ENCODE peak calls at places on chromosomes 7 and 10, in ten cellular contexts. One of them, this sample, is unnamed.
A peak's percentile ranks its signal among the peaks of the same experiment; 100 is the strongest.

GRCh38 chr10:110404374-110404773 is 93.3 kb upstream of the DUSP5 start:
- DNase-seq in uterus: no peak
- DNase-seq in GM23338: no peak
- DNase-seq in IMR-90: no peak
- DNase-seq in Peyer's patch: no peak
- DNase-seq in AG04450: no peak
- DNase-seq in pancreas: no peak
- DNase-seq in heart right ventricle: no peak
- DNase-seq in OCI-LY7: no peak
- DNase-seq in neural progenitor cell: no peak
- DNase-seq in this sample: no peak

GRCh38 chr7:88132725-88133124 is 87.1 kb downstream of the SRI start:
- DNase-seq in uterus: no peak
- DNase-seq in GM23338: no peak
- DNase-seq in IMR-90: no peak
- DNase-seq in Peyer's patch: no peak
- DNase-seq in AG04450: no peak
- DNase-seq in pancreas: no peak
- DNase-seq in heart right ventricle: no peak
- DNase-seq in OCI-LY7: peak; percentile 36
- DNase-seq in neural progenitor cell: no peak
- DNase-seq in this sample: no peak

GRCh38 chr10:96310359-96310669 is 6.1 kb downstream of the DNTT start:
- DNase-seq in uterus: no peak
- DNase-seq in GM23338: peak; percentile 50
- DNase-seq in IMR-90: no peak
- DNase-seq in Peyer's patch: no peak
- DNase-seq in AG04450: no peak
- DNase-seq in pancreas: no peak
- DNase-seq in heart right ventricle: no peak
- DNase-seq in OCI-LY7: no peak
- DNase-seq in neural progenitor cell: peak; percentile 34
- DNase-seq in this sample: no peak

GRCh38 chr10:23095966-23096813 is 811 bp downstream of the MSRB2 start:
- DNase-seq in uterus: peak; percentile 53
- DNase-seq in GM23338: peak; percentile 67
- DNase-seq in IMR-90: peak; percentile 58
- DNase-seq in Peyer's patch: peak; percentile 71
- DNase-seq in AG04450: no peak
- DNase-seq in pancreas: peak; percentile 64
- DNase-seq in heart right ventricle: peak; percentile 46
- DNase-seq in OCI-LY7: peak; percentile 57
- DNase-seq in neural progenitor cell: peak; percentile 54
- DNase-seq in this sample: peak; percentile 17

GRCh38 chr10:59006511-59007306 is 169.7 kb upstream of the PHYHIPL start:
- DNase-seq in uterus: peak; percentile 38
- DNase-seq in GM23338: no peak
- DNase-seq in IMR-90: peak; percentile 48
- DNase-seq in Peyer's patch: no peak
- DNase-seq in AG04450: no peak
- DNase-seq in pancreas: no peak
- DNase-seq in heart right ventricle: no peak
- DNase-seq in OCI-LY7: no peak
- DNase-seq in neural progenitor cell: no peak
- DNase-seq in this sample: peak; percentile 38

GRCh38 chr7:46282155-46282554 is 361.1 kb upstream of the IGFBP3 start:
- DNase-seq in uterus: no peak
- DNase-seq in GM23338: peak; percentile 66
- DNase-seq in IMR-90: no peak
- DNase-seq in Peyer's patch: no peak
- DNase-seq in AG04450: no peak
- DNase-seq in pancreas: no peak
- DNase-seq in heart right ventricle: no peak
- DNase-seq in OCI-LY7: no peak
- DNase-seq in neural progenitor cell: peak; percentile 85
- DNase-seq in this sample: no peak

GRCh38 chr10:114682532-114682931 is 24.5 kb upstream of the ABLIM1 start:
- DNase-seq in uterus: no peak
- DNase-seq in GM23338: no peak
- DNase-seq in IMR-90: no peak
- DNase-seq in Peyer's patch: no peak
- DNase-seq in AG04450: no peak
- DNase-seq in pancreas: no peak
- DNase-seq in heart right ventricle: no peak
- DNase-seq in OCI-LY7: no peak
- DNase-seq in neural progenitor cell: no peak
- DNase-seq in this sample: no peak

GRCh38 chr10:13271552-13272163 is 28.2 kb downstream of the PHYH start:
- DNase-seq in uterus: peak; percentile 22
- DNase-seq in GM23338: peak; percentile 91
- DNase-seq in IMR-90: peak; percentile 22
- DNase-seq in Peyer's patch: peak; percentile 81
- DNase-seq in AG04450: no peak
- DNase-seq in pancreas: peak; percentile 74
- DNase-seq in heart right ventricle: peak; percentile 47
- DNase-seq in OCI-LY7: peak; percentile 78
- DNase-seq in neural progenitor cell: peak; percentile 68
- DNase-seq in this sample: no peak

GRCh38 chr7:4709187-4709586 is 27.1 kb downstream of the FOXK1 start:
- DNase-seq in uterus: no peak
- DNase-seq in GM23338: peak; percentile 32
- DNase-seq in IMR-90: no peak
- DNase-seq in Peyer's patch: no peak
- DNase-seq in AG04450: no peak
- DNase-seq in pancreas: peak; percentile 57
- DNase-seq in heart right ventricle: no peak
- DNase-seq in OCI-LY7: no peak
- DNase-seq in neural progenitor cell: peak; percentile 53
- DNase-seq in this sample: no peak

DNA sequence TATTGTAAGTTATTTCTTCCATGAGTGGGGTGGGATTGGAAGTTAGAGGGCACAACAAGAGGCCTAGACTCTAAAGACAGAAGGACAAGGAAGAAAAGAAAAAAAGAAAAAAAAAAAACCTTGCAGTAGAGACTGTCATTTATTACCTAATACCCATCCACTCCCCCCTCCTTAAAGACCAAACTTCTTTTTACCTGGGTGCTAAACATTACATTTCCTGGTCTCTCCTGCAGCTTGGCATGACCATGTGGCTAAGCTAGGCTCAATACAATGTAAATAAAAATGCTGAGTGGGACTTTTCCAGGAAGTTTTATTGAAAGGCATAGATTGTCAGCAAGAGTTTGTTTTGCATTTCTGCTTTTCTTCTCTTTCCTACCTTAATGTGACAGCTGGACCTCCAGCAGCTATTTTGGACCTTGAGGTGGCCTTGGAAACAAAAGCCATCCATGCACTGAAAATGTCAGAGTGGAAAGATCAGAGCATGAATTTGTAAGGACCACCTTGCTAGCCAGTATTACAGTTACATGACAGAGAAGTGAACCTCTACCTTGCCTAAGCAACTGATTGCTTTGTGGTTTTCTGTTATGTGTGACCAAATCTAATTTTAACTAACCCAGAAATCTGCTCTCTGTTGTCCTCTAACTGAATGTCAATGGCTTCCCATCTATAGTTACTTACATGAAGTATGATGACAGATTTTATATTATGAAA is 81.3 kb upstream of the SFMBT2 start:
- DNase-seq in uterus: no peak
- DNase-seq in GM23338: no peak
- DNase-seq in IMR-90: no peak
- DNase-seq in Peyer's patch: no peak
- DNase-seq in AG04450: no peak
- DNase-seq in pancreas: no peak
- DNase-seq in heart right ventricle: no peak
- DNase-seq in OCI-LY7: peak; percentile 51
- DNase-seq in neural progenitor cell: no peak
- DNase-seq in this sample: no peak
- H3K4me3 ChIP-seq in uterus: no peak overlapping the region
- H3K4me3 ChIP-seq in GM23338: no peak overlapping the region
- H3K4me3 ChIP-seq in IMR-90: no peak overlapping the region
- H3K4me3 ChIP-seq in Peyer's patch: no peak overlapping the region
- H3K4me3 ChIP-seq in AG04450: no peak overlapping the region
- H3K4me3 ChIP-seq in pancreas: no peak overlapping the region
- H3K4me3 ChIP-seq in heart right ventricle: no peak overlapping the region
- H3K4me3 ChIP-seq in OCI-LY7: peak overlapping the region; percentile 17
- H3K4me3 ChIP-seq in neural progenitor cell: no peak overlapping the region
- H3K4me3 ChIP-seq in this sample: no peak overlapping the region

GRCh38 chr7:107065929-107066247 is 21.4 kb downstream of the PRKAR2B start:
- DNase-seq in uterus: no peak
- DNase-seq in GM23338: no peak
- DNase-seq in IMR-90: no peak
- DNase-seq in Peyer's patch: no peak
- DNase-seq in AG04450: no peak
- DNase-seq in pancreas: no peak
- DNase-seq in heart right ventricle: no peak
- DNase-seq in OCI-LY7: no peak
- DNase-seq in neural progenitor cell: no peak
- DNase-seq in this sample: no peak
- TF ChIP-seq CTCF in uterus: no peak
- TF ChIP-seq CTCF in GM23338: no peak
- TF ChIP-seq CTCF in IMR-90: no peak
- TF ChIP-seq CTCF in Peyer's patch: no peak
- TF ChIP-seq CTCF in AG04450: no peak
- TF ChIP-seq CTCF in pancreas: no peak
- TF ChIP-seq CTCF in heart right ventricle: no peak
- TF ChIP-seq CTCF in OCI-LY7: no peak
- TF ChIP-seq CTCF in neural progenitor cell: no peak
- TF ChIP-seq CTCF in this sample: no peak

GRCh38 chr7:45203947-45204445 is 46.4 kb downstream of the RAMP3 start:
- DNase-seq in uterus: no peak
- DNase-seq in GM23338: no peak
- DNase-seq in IMR-90: peak; percentile 51
- DNase-seq in Peyer's patch: no peak
- DNase-seq in AG04450: peak; percentile 7
- DNase-seq in pancreas: no peak
- DNase-seq in heart right ventricle: no peak
- DNase-seq in OCI-LY7: no peak
- DNase-seq in neural progenitor cell: no peak
- DNase-seq in this sample: peak; percentile 42
- H3K4me3 ChIP-seq in uterus: no peak overlapping the region
- H3K4me3 ChIP-seq in GM23338: no peak overlapping the region
- H3K4me3 ChIP-seq in IMR-90: no peak overlapping the region
- H3K4me3 ChIP-seq in Peyer's patch: no peak overlapping the region
- H3K4me3 ChIP-seq in AG04450: no peak overlapping the region
- H3K4me3 ChIP-seq in pancreas: no peak overlapping the region
- H3K4me3 ChIP-seq in heart right ventricle: no peak overlapping the region
- H3K4me3 ChIP-seq in OCI-LY7: no peak overlapping the region
- H3K4me3 ChIP-seq in neural progenitor cell: no peak overlapping the region
- H3K4me3 ChIP-seq in this sample: peak overlapping the region; percentile 23

GRCh38 chr10:7274293-7274692 is 136.5 kb downstream of the SFMBT2 start:
- DNase-seq in uterus: no peak
- DNase-seq in GM23338: no peak
- DNase-seq in IMR-90: no peak
- DNase-seq in Peyer's patch: no peak
- DNase-seq in AG04450: no peak
- DNase-seq in pancreas: no peak
- DNase-seq in heart right ventricle: no peak
- DNase-seq in OCI-LY7: no peak
- DNase-seq in neural progenitor cell: no peak
- DNase-seq in this sample: no peak
- TF ChIP-seq CTCF in uterus: no peak
- TF ChIP-seq CTCF in GM23338: no peak
- TF ChIP-seq CTCF in IMR-90: no peak
- TF ChIP-seq CTCF in Peyer's patch: no peak
- TF ChIP-seq CTCF in AG04450: no peak
- TF ChIP-seq CTCF in pancreas: no peak
- TF ChIP-seq CTCF in heart right ventricle: no peak
- TF ChIP-seq CTCF in OCI-LY7: no peak
- TF ChIP-seq CTCF in neural progenitor cell: no peak
- TF ChIP-seq CTCF in this sample: no peak

DNA sequence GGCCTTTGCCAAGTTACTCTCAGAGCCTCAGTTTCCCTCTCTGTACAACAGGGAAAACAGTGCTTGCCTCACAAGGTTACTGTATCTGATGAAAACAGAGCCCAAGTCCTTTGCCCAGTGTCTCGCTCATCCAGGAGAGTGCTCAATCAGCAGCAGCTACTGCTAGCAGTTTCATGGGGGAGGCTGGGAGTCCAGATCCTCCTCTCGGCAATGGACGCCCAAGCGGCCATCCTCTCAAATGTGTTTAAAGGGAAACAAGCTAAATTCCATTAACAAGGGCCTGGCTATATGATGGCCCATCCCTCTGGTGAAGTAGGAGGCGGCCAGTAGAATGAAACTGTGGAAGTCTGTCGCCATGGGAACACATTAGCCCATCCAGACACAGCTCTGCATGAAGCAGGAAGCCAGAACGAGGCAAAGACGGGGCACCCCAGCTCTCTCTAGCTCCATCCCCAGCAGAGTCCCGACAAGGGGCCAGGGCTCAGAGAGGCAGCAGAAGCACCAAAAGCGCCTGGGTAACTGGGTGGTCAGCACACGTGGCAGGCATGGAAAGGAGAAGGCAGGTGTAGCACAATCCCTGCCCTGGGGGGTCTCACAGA is 35.2 kb downstream of the FAM53B start:
- DNase-seq in uterus: no peak
- DNase-seq in GM23338: peak; percentile 61
- DNase-seq in IMR-90: no peak
- DNase-seq in Peyer's patch: no peak
- DNase-seq in AG04450: no peak
- DNase-seq in pancreas: no peak
- DNase-seq in heart right ventricle: no peak
- DNase-seq in OCI-LY7: no peak
- DNase-seq in neural progenitor cell: peak; percentile 64
- DNase-seq in this sample: no peak
- H3K4me3 ChIP-seq in uterus: no peak overlapping the region
- H3K4me3 ChIP-seq in GM23338: no peak overlapping the region
- H3K4me3 ChIP-seq in IMR-90: no peak overlapping the region
- H3K4me3 ChIP-seq in Peyer's patch: no peak overlapping the region
- H3K4me3 ChIP-seq in AG04450: no peak overlapping the region
- H3K4me3 ChIP-seq in pancreas: no peak overlapping the region
- H3K4me3 ChIP-seq in heart right ventricle: no peak overlapping the region
- H3K4me3 ChIP-seq in OCI-LY7: no peak overlapping the region
- H3K4me3 ChIP-seq in neural progenitor cell: no peak overlapping the region
- H3K4me3 ChIP-seq in this sample: no peak overlapping the region

GRCh38 chr7:85023066-85023687 is 163.7 kb downstream of the SEMA3D start:
- DNase-seq in uterus: no peak
- DNase-seq in GM23338: peak; percentile 72
- DNase-seq in IMR-90: peak; percentile 58
- DNase-seq in Peyer's patch: peak; percentile 68
- DNase-seq in AG04450: peak; percentile 15
- DNase-seq in pancreas: no peak
- DNase-seq in heart right ventricle: no peak
- DNase-seq in OCI-LY7: peak; percentile 41
- DNase-seq in neural progenitor cell: peak; percentile 63
- DNase-seq in this sample: no peak
- TF ChIP-seq CTCF in uterus: peak; percentile 49
- TF ChIP-seq CTCF in GM23338: peak; percentile 89
- TF ChIP-seq CTCF in IMR-90: peak; percentile 78
- TF ChIP-seq CTCF in Peyer's patch: peak; percentile 73
- TF ChIP-seq CTCF in AG04450: peak; percentile 52
- TF ChIP-seq CTCF in pancreas: peak; percentile 29
- TF ChIP-seq CTCF in heart right ventricle: peak; percentile 64
- TF ChIP-seq CTCF in OCI-LY7: peak; percentile 88
- TF ChIP-seq CTCF in neural progenitor cell: peak; percentile 88
- TF ChIP-seq CTCF in this sample: peak; percentile 38

GRCh38 chr7:155206286-155207020 is 91.2 kb upstream of the INSIG1 start:
- DNase-seq in uterus: peak; percentile 47
- DNase-seq in GM23338: no peak
- DNase-seq in IMR-90: peak; percentile 89
- DNase-seq in Peyer's patch: peak; percentile 83
- DNase-seq in AG04450: peak; percentile 38
- DNase-seq in pancreas: no peak
- DNase-seq in heart right ventricle: peak; percentile 58
- DNase-seq in OCI-LY7: peak; percentile 86
- DNase-seq in neural progenitor cell: no peak
- DNase-seq in this sample: peak; percentile 59
- H3K4me3 ChIP-seq in uterus: no peak overlapping the region
- H3K4me3 ChIP-seq in GM23338: no peak overlapping the region
- H3K4me3 ChIP-seq in IMR-90: no peak overlapping the region
- H3K4me3 ChIP-seq in Peyer's patch: no peak overlapping the region
- H3K4me3 ChIP-seq in AG04450: no peak overlapping the region
- H3K4me3 ChIP-seq in pancreas: no peak overlapping the region
- H3K4me3 ChIP-seq in heart right ventricle: peak overlapping the region; percentile 12
- H3K4me3 ChIP-seq in OCI-LY7: peak overlapping the region; percentile 69
- H3K4me3 ChIP-seq in neural progenitor cell: no peak overlapping the region
- H3K4me3 ChIP-seq in this sample: peak overlapping the region; percentile 39

This sample was measured in AG09309.